ENCODE peak calls at places on chromosomes 4 and X, in five cellular contexts. One of them, this sample, is unnamed.

GRCh38 chr4:149765630-149766029 is 50.0 kb downstream of the IQCM start:
- DNase-seq in tibial artery: no peak
- DNase-seq in sigmoid colon: no peak
- DNase-seq in dorsolateral prefrontal cortex: no peak
- DNase-seq in right atrium auricular region: no peak
- DNase-seq in this sample: no peak

GRCh38 chr4:87973283-87974169 is 2.0 kb upstream of the SPP1 start:
- DNase-seq in tibial artery: peak; percentile 51
- DNase-seq in sigmoid colon: no peak
- DNase-seq in dorsolateral prefrontal cortex: peak; percentile 70
- DNase-seq in right atrium auricular region: no peak
- DNase-seq in this sample: peak; percentile 43

GRCh38 chr4:32789026-32789608 is 2068.9 kb downstream of the PCDH7 start:
- DNase-seq in tibial artery: no peak
- DNase-seq in sigmoid colon: no peak
- DNase-seq in dorsolateral prefrontal cortex: no peak
- DNase-seq in right atrium auricular region: no peak
- DNase-seq in this sample: no peak

GRCh38 chrX:106917830-106918500 is 2.2 kb upstream of the CLDN2 start:
- DNase-seq in tibial artery: no peak
- DNase-seq in sigmoid colon: no peak
- DNase-seq in dorsolateral prefrontal cortex: no peak
- DNase-seq in right atrium auricular region: no peak
- DNase-seq in this sample: no peak

GRCh38 chrX:42398967-42399631 is 378.9 kb downstream of the PPP1R2C start:
- DNase-seq in tibial artery: no peak
- DNase-seq in sigmoid colon: no peak
- DNase-seq in dorsolateral prefrontal cortex: no peak
- DNase-seq in right atrium auricular region: no peak
- DNase-seq in this sample: no peak

GRCh38 chr4:83082777-83083176 is 31.8 kb downstream of the PLAC8 start:
- DNase-seq in tibial artery: no peak
- DNase-seq in sigmoid colon: no peak
- DNase-seq in dorsolateral prefrontal cortex: no peak
- DNase-seq in right atrium auricular region: no peak
- DNase-seq in this sample: no peak

GRCh38 chr4:131584587-131584986 is 1564.5 kb upstream of the PCDH10 start:
- DNase-seq in tibial artery: no peak
- DNase-seq in sigmoid colon: no peak
- DNase-seq in dorsolateral prefrontal cortex: no peak
- DNase-seq in right atrium auricular region: no peak
- DNase-seq in this sample: no peak

GRCh38 chr4:25112349-25113008 is 47.8 kb downstream of the SEPSECS start:
- DNase-seq in tibial artery: no peak
- DNase-seq in sigmoid colon: peak; percentile 77
- DNase-seq in dorsolateral prefrontal cortex: no peak
- DNase-seq in right atrium auricular region: no peak
- DNase-seq in this sample: no peak

GRCh38 chr4:118941799-118942198 is 53.1 kb downstream of the SYNPO2 start:
- DNase-seq in tibial artery: no peak
- DNase-seq in sigmoid colon: peak; percentile 56
- DNase-seq in dorsolateral prefrontal cortex: no peak
- DNase-seq in right atrium auricular region: no peak
- DNase-seq in this sample: no peak

GRCh38 chrX:134948333-134949241 is 42.2 kb upstream of the SMIM10 start:
- DNase-seq in tibial artery: no peak
- DNase-seq in sigmoid colon: no peak
- DNase-seq in dorsolateral prefrontal cortex: no peak
- DNase-seq in right atrium auricular region: no peak
- DNase-seq in this sample: no peak

GRCh38 chr4:98519268-98519993 is 139.0 kb downstream of the TSPAN5 start:
- DNase-seq in tibial artery: no peak
- DNase-seq in sigmoid colon: no peak
- DNase-seq in dorsolateral prefrontal cortex: no peak
- DNase-seq in right atrium auricular region: no peak
- DNase-seq in this sample: no peak

GRCh38 chr4:147312376-147313046 is 168.4 kb upstream of the EDNRA start:
- DNase-seq in tibial artery: no peak
- DNase-seq in sigmoid colon: no peak
- DNase-seq in dorsolateral prefrontal cortex: no peak
- DNase-seq in right atrium auricular region: no peak
- DNase-seq in this sample: no peak

GRCh38 chr4:89422441-89422950 is 114.9 kb upstream of the GPRIN3 start:
- DNase-seq in tibial artery: no peak
- DNase-seq in sigmoid colon: no peak
- DNase-seq in dorsolateral prefrontal cortex: no peak
- DNase-seq in right atrium auricular region: no peak
- DNase-seq in this sample: no peak

GRCh38 chr4:170090667-170091052 is 904 bp upstream of the AADAT start:
- DNase-seq in tibial artery: no peak
- DNase-seq in sigmoid colon: no peak
- DNase-seq in dorsolateral prefrontal cortex: no peak
- DNase-seq in right atrium auricular region: no peak
- DNase-seq in this sample: no peak

GRCh38 chr4:137425281-137425680 is 107.0 kb downstream of the PCDH18 start:
- DNase-seq in tibial artery: no peak
- DNase-seq in sigmoid colon: no peak
- DNase-seq in dorsolateral prefrontal cortex: no peak
- DNase-seq in right atrium auricular region: no peak
- DNase-seq in this sample: no peak

GRCh38 chr4:2958446-2958845 is 4.8 kb downstream of the NOP14 start:
- DNase-seq in tibial artery: no peak
- DNase-seq in sigmoid colon: no peak
- DNase-seq in dorsolateral prefrontal cortex: no peak
- DNase-seq in right atrium auricular region: no peak
- DNase-seq in this sample: no peak

GRCh38 chr4:10417720-10418119 is 39.5 kb downstream of the ZNF518B start:
- DNase-seq in tibial artery: no peak
- DNase-seq in sigmoid colon: no peak
- DNase-seq in dorsolateral prefrontal cortex: no peak
- DNase-seq in right atrium auricular region: no peak
- DNase-seq in this sample: peak; percentile 3

GRCh38 chr4:110754726-110755125 is 131.8 kb upstream of the PITX2 start:
- DNase-seq in tibial artery: no peak
- DNase-seq in sigmoid colon: no peak
- DNase-seq in dorsolateral prefrontal cortex: no peak
- DNase-seq in right atrium auricular region: no peak
- DNase-seq in this sample: no peak

GRCh38 chr4:151530783-151531182 is 121.8 kb downstream of the FHIP1A start:
- DNase-seq in tibial artery: no peak
- DNase-seq in sigmoid colon: no peak
- DNase-seq in dorsolateral prefrontal cortex: no peak
- DNase-seq in right atrium auricular region: no peak
- DNase-seq in this sample: no peak

GRCh38 chr4:38279650-38280322 is 319.6 kb downstream of the PTTG2 start:
- DNase-seq in tibial artery: no peak
- DNase-seq in sigmoid colon: no peak
- DNase-seq in dorsolateral prefrontal cortex: no peak
- DNase-seq in right atrium auricular region: no peak
- DNase-seq in this sample: no peak

GRCh38 chrX:83845397-83845796 is 15.5 kb upstream of the CYLC1 start:
- DNase-seq in tibial artery: no peak
- DNase-seq in sigmoid colon: no peak
- DNase-seq in dorsolateral prefrontal cortex: no peak
- DNase-seq in right atrium auricular region: no peak
- DNase-seq in this sample: no peak

GRCh38 chrX:107718156-107718621 is 57.4 kb downstream of the TSC22D3 start:
- DNase-seq in tibial artery: peak; percentile 90
- DNase-seq in sigmoid colon: peak; percentile 94
- DNase-seq in dorsolateral prefrontal cortex: peak; percentile 60
- DNase-seq in right atrium auricular region: peak; percentile 90
- DNase-seq in this sample: peak; percentile 68

GRCh38 chrX:113743069-113743468 is 840.8 kb upstream of the HTR2C start:
- DNase-seq in tibial artery: no peak
- DNase-seq in sigmoid colon: no peak
- DNase-seq in dorsolateral prefrontal cortex: no peak
- DNase-seq in right atrium auricular region: no peak
- DNase-seq in this sample: no peak

GRCh38 chrX:71603618-71604017 is 14.7 kb downstream of the CXCR3 start:
- DNase-seq in tibial artery: no peak
- DNase-seq in sigmoid colon: no peak
- DNase-seq in dorsolateral prefrontal cortex: no peak
- DNase-seq in right atrium auricular region: no peak
- DNase-seq in this sample: no peak

GRCh38 chrX:47515941-47516649 is 33.1 kb upstream of the ZNF41 start:
- DNase-seq in tibial artery: no peak
- DNase-seq in sigmoid colon: no peak
- DNase-seq in dorsolateral prefrontal cortex: no peak
- DNase-seq in right atrium auricular region: no peak
- DNase-seq in this sample: no peak

GRCh38 chr4:128635141-128635911 is 174.2 kb upstream of the JADE1 start:
- DNase-seq in tibial artery: no peak
- DNase-seq in sigmoid colon: no peak
- DNase-seq in dorsolateral prefrontal cortex: peak; percentile 86
- DNase-seq in right atrium auricular region: peak; percentile 98
- DNase-seq in this sample: peak; percentile 89

GRCh38 chr4:128355301-128355700 is 67.7 kb upstream of the PGRMC2 start:
- DNase-seq in tibial artery: no peak
- DNase-seq in sigmoid colon: no peak
- DNase-seq in dorsolateral prefrontal cortex: no peak
- DNase-seq in right atrium auricular region: no peak
- DNase-seq in this sample: no peak

GRCh38 chr4:55312491-55313101 is 33.4 kb upstream of the SRD5A3 start:
- DNase-seq in tibial artery: peak; percentile 38
- DNase-seq in sigmoid colon: peak; percentile 77
- DNase-seq in dorsolateral prefrontal cortex: peak; percentile 6
- DNase-seq in right atrium auricular region: no peak
- DNase-seq in this sample: no peak

GRCh38 chr4:33226783-33227182 is 2506.6 kb downstream of the PCDH7 start:
- DNase-seq in tibial artery: no peak
- DNase-seq in sigmoid colon: no peak
- DNase-seq in dorsolateral prefrontal cortex: no peak
- DNase-seq in right atrium auricular region: no peak
- DNase-seq in this sample: no peak

GRCh38 chr4:147828361-147828760 is 96.5 kb downstream of the ARHGAP10 start:
- DNase-seq in tibial artery: no peak
- DNase-seq in sigmoid colon: no peak
- DNase-seq in dorsolateral prefrontal cortex: no peak
- DNase-seq in right atrium auricular region: no peak
- DNase-seq in this sample: no peak

GRCh38 chr4:77578145-77578544 is 27.5 kb upstream of the CXCL13 start:
- DNase-seq in tibial artery: no peak
- DNase-seq in sigmoid colon: no peak
- DNase-seq in dorsolateral prefrontal cortex: no peak
- DNase-seq in right atrium auricular region: no peak
- DNase-seq in this sample: no peak
- TF ChIP-seq CTCF in tibial artery: no peak
- TF ChIP-seq CTCF in sigmoid colon: no peak
- TF ChIP-seq CTCF in dorsolateral prefrontal cortex: no peak
- TF ChIP-seq CTCF in right atrium auricular region: no peak
- TF ChIP-seq CTCF in this sample: no peak

GRCh38 chrX:133258481-133258880 is 40.3 kb upstream of the TFDP3 start:
- DNase-seq in tibial artery: no peak
- DNase-seq in sigmoid colon: no peak
- DNase-seq in dorsolateral prefrontal cortex: no peak
- DNase-seq in right atrium auricular region: no peak
- DNase-seq in this sample: no peak
- H3K27ac ChIP-seq in tibial artery: no peak overlapping the region
- H3K27ac ChIP-seq in sigmoid colon: peak overlapping the region; percentile 62
- H3K27ac ChIP-seq in dorsolateral prefrontal cortex: no peak overlapping the region
- H3K27ac ChIP-seq in right atrium auricular region: no peak overlapping the region
- H3K27ac ChIP-seq in this sample: no peak overlapping the region

GRCh38 chrX:129239371-129239770 is 283.9 kb downstream of the SMARCA1 start:
- DNase-seq in tibial artery: no peak
- DNase-seq in sigmoid colon: no peak
- DNase-seq in dorsolateral prefrontal cortex: no peak
- DNase-seq in right atrium auricular region: no peak
- DNase-seq in this sample: no peak

GRCh38 chrX:129235903-129236302 is 287.4 kb downstream of the SMARCA1 start:
- DNase-seq in tibial artery: no peak
- DNase-seq in sigmoid colon: no peak
- DNase-seq in dorsolateral prefrontal cortex: no peak
- DNase-seq in right atrium auricular region: no peak
- DNase-seq in this sample: no peak

GRCh38 chrX:129238011-129238410 is 285.3 kb downstream of the SMARCA1 start:
- DNase-seq in tibial artery: no peak
- DNase-seq in sigmoid colon: no peak
- DNase-seq in dorsolateral prefrontal cortex: no peak
- DNase-seq in right atrium auricular region: no peak
- DNase-seq in this sample: no peak

GRCh38 chrX:129230850-129231512 is 292.3 kb downstream of the SMARCA1 start:
- DNase-seq in tibial artery: no peak
- DNase-seq in sigmoid colon: no peak
- DNase-seq in dorsolateral prefrontal cortex: no peak
- DNase-seq in right atrium auricular region: no peak
- DNase-seq in this sample: no peak

GRCh38 chrX:129233791-129234190 is 289.5 kb downstream of the SMARCA1 start:
- DNase-seq in tibial artery: no peak
- DNase-seq in sigmoid colon: no peak
- DNase-seq in dorsolateral prefrontal cortex: no peak
- DNase-seq in right atrium auricular region: no peak
- DNase-seq in this sample: no peak
- TF ChIP-seq CTCF in tibial artery: no peak
- TF ChIP-seq CTCF in sigmoid colon: no peak
- TF ChIP-seq CTCF in dorsolateral prefrontal cortex: no peak
- TF ChIP-seq CTCF in right atrium auricular region: no peak
- TF ChIP-seq CTCF in this sample: no peak

GRCh38 chr4:1761130-1761688 is 31.9 kb upstream of the FGFR3 start:
- DNase-seq in tibial artery: no peak
- DNase-seq in sigmoid colon: no peak
- DNase-seq in dorsolateral prefrontal cortex: no peak
- DNase-seq in right atrium auricular region: no peak
- DNase-seq in this sample: no peak
- H3K27ac ChIP-seq in tibial artery: no peak overlapping the region
- H3K27ac ChIP-seq in sigmoid colon: no peak overlapping the region
- H3K27ac ChIP-seq in dorsolateral prefrontal cortex: no peak overlapping the region
- H3K27ac ChIP-seq in right atrium auricular region: no peak overlapping the region
- H3K27ac ChIP-seq in this sample: no peak overlapping the region

This sample was measured in heart right ventricle.